ENCODE peak calls at places on chromosomes 6 and 20, in ten cellular contexts. One of them, this sample, is unnamed.

GRCh38 chr6:45881705-45882435 is 133.8 kb downstream of the CLIC5 start:
- DNase-seq in heart left ventricle: no peak
- DNase-seq in right lobe of liver: no peak
- DNase-seq in psoas muscle: no peak
- DNase-seq in cardiac muscle cell: no peak
- DNase-seq in ascending aorta: no peak
- DNase-seq in A549: no peak
- DNase-seq in neural progenitor cell: no peak
- DNase-seq in left ventricle myocardium inferior: no peak
- DNase-seq in Peyer's patch: no peak
- DNase-seq in this sample: no peak

GRCh38 chr20:47464380-47465101 is 37.1 kb upstream of the NCOA3 start:
- DNase-seq in heart left ventricle: peak; percentile 28
- DNase-seq in right lobe of liver: peak; percentile 56
- DNase-seq in psoas muscle: peak; percentile 80
- DNase-seq in cardiac muscle cell: peak; percentile 99
- DNase-seq in ascending aorta: peak; percentile 33
- DNase-seq in A549: peak; percentile 97
- DNase-seq in neural progenitor cell: no peak
- DNase-seq in left ventricle myocardium inferior: peak; percentile 61
- DNase-seq in Peyer's patch: no peak
- DNase-seq in this sample: peak; percentile 98

GRCh38 chr20:37081717-37082289 is 14.0 kb downstream of the RBL1 start:
- DNase-seq in heart left ventricle: no peak
- DNase-seq in right lobe of liver: no peak
- DNase-seq in psoas muscle: no peak
- DNase-seq in cardiac muscle cell: peak; percentile 17
- DNase-seq in ascending aorta: no peak
- DNase-seq in A549: no peak
- DNase-seq in neural progenitor cell: peak; percentile 3
- DNase-seq in left ventricle myocardium inferior: no peak
- DNase-seq in Peyer's patch: peak; percentile 38
- DNase-seq in this sample: no peak

GRCh38 chr6:34585512-34586045 is 29.4 kb upstream of the SPDEF start:
- DNase-seq in heart left ventricle: no peak
- DNase-seq in right lobe of liver: no peak
- DNase-seq in psoas muscle: no peak
- DNase-seq in cardiac muscle cell: peak; percentile 66
- DNase-seq in ascending aorta: no peak
- DNase-seq in A549: no peak
- DNase-seq in neural progenitor cell: no peak
- DNase-seq in left ventricle myocardium inferior: no peak
- DNase-seq in Peyer's patch: no peak
- DNase-seq in this sample: no peak

GRCh38 chr6:125102901-125103300 is 50.7 kb upstream of the TPD52L1 start:
- DNase-seq in heart left ventricle: no peak
- DNase-seq in right lobe of liver: no peak
- DNase-seq in psoas muscle: no peak
- DNase-seq in cardiac muscle cell: peak; percentile 87
- DNase-seq in ascending aorta: no peak
- DNase-seq in A549: no peak
- DNase-seq in neural progenitor cell: no peak
- DNase-seq in left ventricle myocardium inferior: no peak
- DNase-seq in Peyer's patch: no peak
- DNase-seq in this sample: peak; percentile 77

GRCh38 chr20:48797275-48797825 is 30.4 kb downstream of the PREX1 start:
- DNase-seq in heart left ventricle: no peak
- DNase-seq in right lobe of liver: peak; percentile 64
- DNase-seq in psoas muscle: no peak
- DNase-seq in cardiac muscle cell: no peak
- DNase-seq in ascending aorta: no peak
- DNase-seq in A549: no peak
- DNase-seq in neural progenitor cell: peak; percentile 21
- DNase-seq in left ventricle myocardium inferior: peak; percentile 49
- DNase-seq in Peyer's patch: no peak
- DNase-seq in this sample: no peak

GRCh38 chr6:42898891-42899361 is 16.9 kb upstream of the PTCRA start:
- DNase-seq in heart left ventricle: peak; percentile 64
- DNase-seq in right lobe of liver: no peak
- DNase-seq in psoas muscle: no peak
- DNase-seq in cardiac muscle cell: peak; percentile 78
- DNase-seq in ascending aorta: no peak
- DNase-seq in A549: no peak
- DNase-seq in neural progenitor cell: peak; percentile 84
- DNase-seq in left ventricle myocardium inferior: peak; percentile 40
- DNase-seq in Peyer's patch: peak; percentile 79
- DNase-seq in this sample: no peak

GRCh38 chr6:128371113-128371512 is 149.3 kb downstream of the PTPRK start:
- DNase-seq in heart left ventricle: no peak
- DNase-seq in right lobe of liver: no peak
- DNase-seq in psoas muscle: no peak
- DNase-seq in cardiac muscle cell: no peak
- DNase-seq in ascending aorta: no peak
- DNase-seq in A549: no peak
- DNase-seq in neural progenitor cell: no peak
- DNase-seq in left ventricle myocardium inferior: no peak
- DNase-seq in Peyer's patch: no peak
- DNase-seq in this sample: no peak

GRCh38 chr20:25065625-25066338 is 7.8 kb upstream of the ACSS1 start:
- DNase-seq in heart left ventricle: no peak
- DNase-seq in right lobe of liver: no peak
- DNase-seq in psoas muscle: peak; percentile 69
- DNase-seq in cardiac muscle cell: peak; percentile 72
- DNase-seq in ascending aorta: no peak
- DNase-seq in A549: peak; percentile 76
- DNase-seq in neural progenitor cell: peak; percentile 80
- DNase-seq in left ventricle myocardium inferior: peak; percentile 64
- DNase-seq in Peyer's patch: peak; percentile 62
- DNase-seq in this sample: peak; percentile 9

GRCh38 chr20:24954151-24954550 is 5.1 kb downstream of the CST7 start:
- DNase-seq in heart left ventricle: no peak
- DNase-seq in right lobe of liver: no peak
- DNase-seq in psoas muscle: no peak
- DNase-seq in cardiac muscle cell: no peak
- DNase-seq in ascending aorta: no peak
- DNase-seq in A549: no peak
- DNase-seq in neural progenitor cell: peak; percentile 28
- DNase-seq in left ventricle myocardium inferior: no peak
- DNase-seq in Peyer's patch: no peak
- DNase-seq in this sample: peak; percentile 46

GRCh38 chr20:59015812-59016711 is 3.2 kb upstream of the TUBB1 start:
- DNase-seq in heart left ventricle: no peak
- DNase-seq in right lobe of liver: no peak
- DNase-seq in psoas muscle: no peak
- DNase-seq in cardiac muscle cell: no peak
- DNase-seq in ascending aorta: no peak
- DNase-seq in A549: no peak
- DNase-seq in neural progenitor cell: no peak
- DNase-seq in left ventricle myocardium inferior: no peak
- DNase-seq in Peyer's patch: peak; percentile 24
- DNase-seq in this sample: peak; percentile 69

GRCh38 chr6:35086636-35087360 is 54.3 kb downstream of the TCP11 start:
- DNase-seq in heart left ventricle: no peak
- DNase-seq in right lobe of liver: no peak
- DNase-seq in psoas muscle: no peak
- DNase-seq in cardiac muscle cell: no peak
- DNase-seq in ascending aorta: no peak
- DNase-seq in A549: no peak
- DNase-seq in neural progenitor cell: no peak
- DNase-seq in left ventricle myocardium inferior: no peak
- DNase-seq in Peyer's patch: no peak
- DNase-seq in this sample: no peak

GRCh38 chr6:25449774-25450173 is 170.6 kb downstream of the CARMIL1 start:
- DNase-seq in heart left ventricle: no peak
- DNase-seq in right lobe of liver: no peak
- DNase-seq in psoas muscle: no peak
- DNase-seq in cardiac muscle cell: peak; percentile 6
- DNase-seq in ascending aorta: no peak
- DNase-seq in A549: no peak
- DNase-seq in neural progenitor cell: peak; percentile 58
- DNase-seq in left ventricle myocardium inferior: no peak
- DNase-seq in Peyer's patch: no peak
- DNase-seq in this sample: no peak

GRCh38 chr6:42545226-42545773 is 18.5 kb upstream of the UBR2 start:
- DNase-seq in heart left ventricle: no peak
- DNase-seq in right lobe of liver: no peak
- DNase-seq in psoas muscle: no peak
- DNase-seq in cardiac muscle cell: no peak
- DNase-seq in ascending aorta: no peak
- DNase-seq in A549: no peak
- DNase-seq in neural progenitor cell: no peak
- DNase-seq in left ventricle myocardium inferior: no peak
- DNase-seq in Peyer's patch: no peak
- DNase-seq in this sample: no peak

GRCh38 chr20:50872562-50873288 is 58.5 kb downstream of the ADNP start:
- DNase-seq in heart left ventricle: no peak
- DNase-seq in right lobe of liver: no peak
- DNase-seq in psoas muscle: no peak
- DNase-seq in cardiac muscle cell: no peak
- DNase-seq in ascending aorta: no peak
- DNase-seq in A549: no peak
- DNase-seq in neural progenitor cell: no peak
- DNase-seq in left ventricle myocardium inferior: no peak
- DNase-seq in Peyer's patch: peak; percentile 20
- DNase-seq in this sample: peak; percentile 74

GRCh38 chr6:5738211-5738610 is 268.5 kb downstream of the NRN1 start:
- DNase-seq in heart left ventricle: no peak
- DNase-seq in right lobe of liver: no peak
- DNase-seq in psoas muscle: no peak
- DNase-seq in cardiac muscle cell: no peak
- DNase-seq in ascending aorta: no peak
- DNase-seq in A549: no peak
- DNase-seq in neural progenitor cell: no peak
- DNase-seq in left ventricle myocardium inferior: no peak
- DNase-seq in Peyer's patch: no peak
- DNase-seq in this sample: no peak

GRCh38 chr6:101393291-101394251 is at the start of gene GRIK2:
- DNase-seq in heart left ventricle: no peak
- DNase-seq in right lobe of liver: no peak
- DNase-seq in psoas muscle: peak; percentile 47
- DNase-seq in cardiac muscle cell: peak; percentile 36
- DNase-seq in ascending aorta: no peak
- DNase-seq in A549: peak; percentile 17
- DNase-seq in neural progenitor cell: peak; percentile 86
- DNase-seq in left ventricle myocardium inferior: no peak
- DNase-seq in Peyer's patch: no peak
- DNase-seq in this sample: peak; percentile 47

GRCh38 chr6:140857734-140858380 is 1274.9 kb upstream of the GJE1 start:
- DNase-seq in heart left ventricle: no peak
- DNase-seq in right lobe of liver: no peak
- DNase-seq in psoas muscle: no peak
- DNase-seq in cardiac muscle cell: peak; percentile 93
- DNase-seq in ascending aorta: no peak
- DNase-seq in A549: peak; percentile 20
- DNase-seq in neural progenitor cell: no peak
- DNase-seq in left ventricle myocardium inferior: no peak
- DNase-seq in Peyer's patch: no peak
- DNase-seq in this sample: no peak

GRCh38 chr20:32918751-32919150 is 60.0 kb downstream of the EFCAB8 start:
- DNase-seq in heart left ventricle: no peak
- DNase-seq in right lobe of liver: no peak
- DNase-seq in psoas muscle: peak; percentile 12
- DNase-seq in cardiac muscle cell: no peak
- DNase-seq in ascending aorta: no peak
- DNase-seq in A549: no peak
- DNase-seq in neural progenitor cell: no peak
- DNase-seq in left ventricle myocardium inferior: no peak
- DNase-seq in Peyer's patch: no peak
- DNase-seq in this sample: peak; percentile 56
- H3K4me3 ChIP-seq in heart left ventricle: no peak overlapping the region
- H3K4me3 ChIP-seq in right lobe of liver: no peak overlapping the region
- H3K4me3 ChIP-seq in psoas muscle: no peak overlapping the region
- H3K4me3 ChIP-seq in cardiac muscle cell: no peak overlapping the region
- H3K4me3 ChIP-seq in ascending aorta: no peak overlapping the region
- H3K4me3 ChIP-seq in A549: no peak overlapping the region
- H3K4me3 ChIP-seq in neural progenitor cell: no peak overlapping the region
- H3K4me3 ChIP-seq in left ventricle myocardium inferior: no peak overlapping the region
- H3K4me3 ChIP-seq in Peyer's patch: no peak overlapping the region
- H3K4me3 ChIP-seq in this sample: no peak overlapping the region

DNA sequence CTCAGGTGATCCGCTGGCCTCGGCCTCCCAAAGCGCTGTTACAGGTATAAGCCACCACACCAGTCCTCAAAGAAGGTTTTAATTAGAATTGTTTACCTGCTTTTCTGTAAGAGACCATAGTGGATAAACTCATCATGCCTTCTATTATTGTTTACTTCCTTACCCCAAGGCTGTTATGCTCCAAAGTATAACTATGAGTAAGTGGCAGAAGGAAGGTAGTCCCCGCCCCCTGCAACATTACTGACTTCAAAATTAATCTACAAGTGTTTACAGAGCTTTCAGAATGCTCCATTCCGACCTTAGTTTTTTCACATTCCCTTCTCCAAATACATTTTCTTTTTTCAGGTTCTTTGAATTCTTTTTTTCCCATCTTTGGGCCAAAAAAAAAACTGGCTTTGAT is 480.5 kb upstream of the NOX3 start:
- DNase-seq in heart left ventricle: no peak
- DNase-seq in right lobe of liver: no peak
- DNase-seq in psoas muscle: no peak
- DNase-seq in cardiac muscle cell: no peak
- DNase-seq in ascending aorta: no peak
- DNase-seq in A549: no peak
- DNase-seq in neural progenitor cell: no peak
- DNase-seq in left ventricle myocardium inferior: no peak
- DNase-seq in Peyer's patch: no peak
- DNase-seq in this sample: no peak
- H3K9me3 ChIP-seq in heart left ventricle: no peaks in the 10 kb centered on the region
- H3K9me3 ChIP-seq in right lobe of liver: no peaks in the 10 kb centered on the region
- H3K9me3 ChIP-seq in psoas muscle: no peaks in the 10 kb centered on the region
- H3K9me3 ChIP-seq in cardiac muscle cell: no peaks in the 10 kb centered on the region
- H3K9me3 ChIP-seq in ascending aorta: no peaks in the 10 kb centered on the region
- H3K9me3 ChIP-seq in A549: no peaks in the 10 kb centered on the region
- H3K9me3 ChIP-seq in neural progenitor cell: no peaks in the 10 kb centered on the region
- H3K9me3 ChIP-seq in left ventricle myocardium inferior: peaks cover 1% of the 10 kb centered on the region
- H3K9me3 ChIP-seq in Peyer's patch: no peaks in the 10 kb centered on the region
- H3K9me3 ChIP-seq in this sample: no peaks in the 10 kb centered on the region

GRCh38 chr20:62893700-62894099 is 32.1 kb upstream of the TCFL5 start:
- DNase-seq in heart left ventricle: no peak
- DNase-seq in right lobe of liver: peak; percentile 31
- DNase-seq in psoas muscle: no peak
- DNase-seq in cardiac muscle cell: no peak
- DNase-seq in ascending aorta: no peak
- DNase-seq in A549: no peak
- DNase-seq in neural progenitor cell: peak; percentile 34
- DNase-seq in left ventricle myocardium inferior: peak; percentile 8
- DNase-seq in Peyer's patch: no peak
- DNase-seq in this sample: peak; percentile 87
- TF ChIP-seq CTCF in heart left ventricle: no peak
- TF ChIP-seq CTCF in right lobe of liver: no peak
- TF ChIP-seq CTCF in psoas muscle: no peak
- TF ChIP-seq CTCF in cardiac muscle cell: peak; percentile 17
- TF ChIP-seq CTCF in ascending aorta: no peak
- TF ChIP-seq CTCF in A549: no peak
- TF ChIP-seq CTCF in neural progenitor cell: peak; percentile 27
- TF ChIP-seq CTCF in left ventricle myocardium inferior: no peak
- TF ChIP-seq CTCF in Peyer's patch: no peak
- TF ChIP-seq CTCF in this sample: peak; percentile 18

DNA sequence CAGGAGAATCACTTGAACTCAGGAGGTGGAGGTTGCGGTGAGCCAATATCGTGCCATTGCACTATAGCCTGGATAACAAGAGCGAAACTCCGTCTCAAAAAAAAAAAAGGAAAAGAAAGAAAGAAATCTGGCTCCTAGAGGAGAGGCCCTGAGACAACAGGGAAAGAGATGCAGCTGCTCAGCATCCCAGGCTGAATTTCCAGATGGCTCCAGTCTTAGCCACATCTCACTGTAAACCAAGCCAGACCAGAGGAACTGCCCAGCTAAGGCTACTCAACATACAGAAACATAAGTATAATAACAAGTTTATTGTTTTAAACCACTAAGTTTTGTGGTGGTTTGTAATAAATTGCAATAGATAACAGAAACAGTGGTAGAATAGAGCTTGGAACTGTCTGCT is 38.5 kb upstream of the TASP1 start:
- DNase-seq in heart left ventricle: no peak
- DNase-seq in right lobe of liver: no peak
- DNase-seq in psoas muscle: no peak
- DNase-seq in cardiac muscle cell: no peak
- DNase-seq in ascending aorta: no peak
- DNase-seq in A549: no peak
- DNase-seq in neural progenitor cell: no peak
- DNase-seq in left ventricle myocardium inferior: no peak
- DNase-seq in Peyer's patch: no peak
- DNase-seq in this sample: no peak
- H3K4me3 ChIP-seq in heart left ventricle: no peak overlapping the region
- H3K4me3 ChIP-seq in right lobe of liver: no peak overlapping the region
- H3K4me3 ChIP-seq in psoas muscle: no peak overlapping the region
- H3K4me3 ChIP-seq in cardiac muscle cell: no peak overlapping the region
- H3K4me3 ChIP-seq in ascending aorta: no peak overlapping the region
- H3K4me3 ChIP-seq in A549: no peak overlapping the region
- H3K4me3 ChIP-seq in neural progenitor cell: no peak overlapping the region
- H3K4me3 ChIP-seq in left ventricle myocardium inferior: no peak overlapping the region
- H3K4me3 ChIP-seq in Peyer's patch: no peak overlapping the region
- H3K4me3 ChIP-seq in this sample: no peak overlapping the region